ENCODE peak calls at places on chromosomes 5 and 9, in eight cellular contexts. One of them, this sample, is unnamed.

GRCh38 chr9:107929439-107929838 is 439.9 kb upstream of the KLF4 start:
- DNase-seq in right atrium auricular region: peak
- DNase-seq in AG08395: peak
- DNase-seq in epithelial cell of prostate: peak
- DNase-seq in Kasumi-1: peak
- DNase-seq in breast epithelium: peak
- DNase-seq in AG08396: no peak
- DNase-seq in non-pigmented ciliary epithelial cell: no peak
- DNase-seq in this sample: no peak

GRCh38 chr9:109745335-109746283 is 34.4 kb upstream of the PALM2AKAP2 start:
- DNase-seq in breast epithelium: peak
- DNase-seq in right atrium auricular region: peak
- DNase-seq in AG08395: peak
- DNase-seq in AG08396: peak
- DNase-seq in non-pigmented ciliary epithelial cell: no peak
- DNase-seq in Kasumi-1: no peak
- DNase-seq in epithelial cell of prostate: no peak
- DNase-seq in this sample: peak

GRCh38 chr5:126044111-126044668 is 379.0 kb upstream of the GRAMD2B start:
- DNase-seq in epithelial cell of prostate: peak
- DNase-seq in AG08395: no peak
- DNase-seq in AG08396: peak
- DNase-seq in Kasumi-1: no peak
- DNase-seq in breast epithelium: no peak
- DNase-seq in non-pigmented ciliary epithelial cell: peak
- DNase-seq in right atrium auricular region: no peak
- DNase-seq in this sample: no peak

GRCh38 chr9:86413966-86414880 is 60.0 kb upstream of the TUT7 start:
- DNase-seq in epithelial cell of prostate: no peak
- DNase-seq in breast epithelium: no peak
- DNase-seq in AG08395: peak
- DNase-seq in Kasumi-1: peak
- DNase-seq in non-pigmented ciliary epithelial cell: no peak
- DNase-seq in AG08396: peak
- DNase-seq in right atrium auricular region: no peak
- DNase-seq in this sample: no peak

GRCh38 chr5:6858419-6858818 is 145.2 kb downstream of the TENT4A start:
- DNase-seq in AG08395: no peak
- DNase-seq in breast epithelium: no peak
- DNase-seq in AG08396: no peak
- DNase-seq in epithelial cell of prostate: no peak
- DNase-seq in right atrium auricular region: no peak
- DNase-seq in non-pigmented ciliary epithelial cell: no peak
- DNase-seq in Kasumi-1: no peak
- DNase-seq in this sample: no peak

GRCh38 chr9:84361645-84362044 is 21.1 kb upstream of the SLC28A3 start:
- DNase-seq in right atrium auricular region: no peak
- DNase-seq in non-pigmented ciliary epithelial cell: no peak
- DNase-seq in epithelial cell of prostate: no peak
- DNase-seq in Kasumi-1: no peak
- DNase-seq in AG08395: no peak
- DNase-seq in AG08396: no peak
- DNase-seq in breast epithelium: no peak
- DNase-seq in this sample: no peak

GRCh38 chr9:136626740-136627642 is 35.7 kb upstream of the EGFL7 start:
- DNase-seq in Kasumi-1: no peak
- DNase-seq in AG08396: no peak
- DNase-seq in AG08395: no peak
- DNase-seq in breast epithelium: no peak
- DNase-seq in epithelial cell of prostate: no peak
- DNase-seq in right atrium auricular region: no peak
- DNase-seq in non-pigmented ciliary epithelial cell: no peak
- DNase-seq in this sample: no peak

GRCh38 chr9:134689320-134690181 is 47.9 kb downstream of the COL5A1 start:
- DNase-seq in AG08395: peak
- DNase-seq in AG08396: peak
- DNase-seq in Kasumi-1: no peak
- DNase-seq in epithelial cell of prostate: no peak
- DNase-seq in breast epithelium: peak
- DNase-seq in non-pigmented ciliary epithelial cell: no peak
- DNase-seq in right atrium auricular region: peak
- DNase-seq in this sample: no peak

GRCh38 chr9:86303316-86303975 is 21.1 kb upstream of the ISCA1 start:
- DNase-seq in AG08395: no peak
- DNase-seq in AG08396: no peak
- DNase-seq in Kasumi-1: no peak
- DNase-seq in breast epithelium: no peak
- DNase-seq in epithelial cell of prostate: peak
- DNase-seq in right atrium auricular region: no peak
- DNase-seq in non-pigmented ciliary epithelial cell: no peak
- DNase-seq in this sample: no peak

GRCh38 chr5:150322202-150322601 is 19.5 kb upstream of the ARSI start:
- DNase-seq in AG08396: no peak
- DNase-seq in breast epithelium: no peak
- DNase-seq in epithelial cell of prostate: peak
- DNase-seq in Kasumi-1: no peak
- DNase-seq in right atrium auricular region: no peak
- DNase-seq in AG08395: no peak
- DNase-seq in non-pigmented ciliary epithelial cell: no peak
- DNase-seq in this sample: no peak

GRCh38 chr5:63564789-63565188 is 397.5 kb downstream of the HTR1A start:
- DNase-seq in AG08395: no peak
- DNase-seq in breast epithelium: no peak
- DNase-seq in right atrium auricular region: no peak
- DNase-seq in epithelial cell of prostate: no peak
- DNase-seq in AG08396: no peak
- DNase-seq in non-pigmented ciliary epithelial cell: no peak
- DNase-seq in Kasumi-1: no peak
- DNase-seq in this sample: no peak

GRCh38 chr5:143138839-143139238 is 264.6 kb downstream of the NR3C1 start:
- DNase-seq in Kasumi-1: no peak
- DNase-seq in AG08396: no peak
- DNase-seq in non-pigmented ciliary epithelial cell: no peak
- DNase-seq in right atrium auricular region: no peak
- DNase-seq in AG08395: no peak
- DNase-seq in breast epithelium: no peak
- DNase-seq in epithelial cell of prostate: no peak
- DNase-seq in this sample: no peak

GRCh38 chr5:98414938-98415337 is 358.5 kb upstream of the RGMB start:
- DNase-seq in AG08395: peak
- DNase-seq in non-pigmented ciliary epithelial cell: peak
- DNase-seq in Kasumi-1: no peak
- DNase-seq in right atrium auricular region: no peak
- DNase-seq in epithelial cell of prostate: peak
- DNase-seq in breast epithelium: no peak
- DNase-seq in AG08396: peak
- DNase-seq in this sample: peak

GRCh38 chr9:35914307-35914807 is 5.1 kb downstream of the SPAAR start:
- DNase-seq in AG08395: peak
- DNase-seq in Kasumi-1: no peak
- DNase-seq in non-pigmented ciliary epithelial cell: no peak
- DNase-seq in AG08396: peak
- DNase-seq in right atrium auricular region: peak
- DNase-seq in epithelial cell of prostate: no peak
- DNase-seq in breast epithelium: peak
- DNase-seq in this sample: no peak

GRCh38 chr9:85202596-85202995 is 533.1 kb downstream of the NTRK2 start:
- DNase-seq in Kasumi-1: no peak
- DNase-seq in epithelial cell of prostate: no peak
- DNase-seq in AG08395: no peak
- DNase-seq in right atrium auricular region: no peak
- DNase-seq in breast epithelium: no peak
- DNase-seq in AG08396: no peak
- DNase-seq in non-pigmented ciliary epithelial cell: no peak
- DNase-seq in this sample: no peak

GRCh38 chr5:132184588-132184987 is 43.1 kb downstream of the P4HA2 start:
- DNase-seq in AG08396: no peak
- DNase-seq in Kasumi-1: no peak
- DNase-seq in breast epithelium: no peak
- DNase-seq in epithelial cell of prostate: no peak
- DNase-seq in right atrium auricular region: no peak
- DNase-seq in AG08395: no peak
- DNase-seq in non-pigmented ciliary epithelial cell: no peak
- DNase-seq in this sample: no peak

GRCh38 chr9:68740561-68740960 is 35.5 kb downstream of the PIP5K1B start:
- DNase-seq in right atrium auricular region: no peak
- DNase-seq in AG08395: no peak
- DNase-seq in non-pigmented ciliary epithelial cell: no peak
- DNase-seq in epithelial cell of prostate: peak
- DNase-seq in Kasumi-1: no peak
- DNase-seq in breast epithelium: no peak
- DNase-seq in AG08396: no peak
- DNase-seq in this sample: no peak

GRCh38 chr9:36895744-36896260 is 138.3 kb downstream of the PAX5 start:
- DNase-seq in epithelial cell of prostate: no peak
- DNase-seq in AG08396: no peak
- DNase-seq in non-pigmented ciliary epithelial cell: no peak
- DNase-seq in Kasumi-1: no peak
- DNase-seq in right atrium auricular region: no peak
- DNase-seq in AG08395: no peak
- DNase-seq in breast epithelium: no peak
- DNase-seq in this sample: no peak

GRCh38 chr5:122063836-122064235 is 14.2 kb downstream of the LOX start:
- DNase-seq in breast epithelium: no peak
- DNase-seq in AG08396: no peak
- DNase-seq in Kasumi-1: no peak
- DNase-seq in AG08395: no peak
- DNase-seq in right atrium auricular region: no peak
- DNase-seq in non-pigmented ciliary epithelial cell: no peak
- DNase-seq in epithelial cell of prostate: no peak
- DNase-seq in this sample: no peak

GRCh38 chr9:2411459-2412215 is 209.9 kb upstream of the VLDLR start:
- DNase-seq in breast epithelium: no peak
- DNase-seq in Kasumi-1: no peak
- DNase-seq in epithelial cell of prostate: no peak
- DNase-seq in right atrium auricular region: no peak
- DNase-seq in non-pigmented ciliary epithelial cell: peak
- DNase-seq in AG08396: no peak
- DNase-seq in AG08395: peak
- DNase-seq in this sample: peak

GRCh38 chr9:70635790-70636189 is 221.3 kb upstream of the KLF9 start:
- DNase-seq in right atrium auricular region: no peak
- DNase-seq in Kasumi-1: no peak
- DNase-seq in non-pigmented ciliary epithelial cell: no peak
- DNase-seq in breast epithelium: no peak
- DNase-seq in AG08396: no peak
- DNase-seq in AG08395: no peak
- DNase-seq in epithelial cell of prostate: no peak
- DNase-seq in this sample: no peak

GRCh38 chr9:34047864-34048729 is 590 bp downstream of the UBAP2 start:
- DNase-seq in Kasumi-1: peak
- DNase-seq in epithelial cell of prostate: no peak
- DNase-seq in right atrium auricular region: peak
- DNase-seq in AG08395: peak
- DNase-seq in AG08396: peak
- DNase-seq in non-pigmented ciliary epithelial cell: no peak
- DNase-seq in breast epithelium: peak
- DNase-seq in this sample: no peak

GRCh38 chr9:93648181-93648580 is 71.8 kb downstream of the PHF2 start:
- DNase-seq in non-pigmented ciliary epithelial cell: no peak
- DNase-seq in AG08396: no peak
- DNase-seq in Kasumi-1: no peak
- DNase-seq in AG08395: no peak
- DNase-seq in right atrium auricular region: peak
- DNase-seq in epithelial cell of prostate: no peak
- DNase-seq in breast epithelium: no peak
- DNase-seq in this sample: no peak

GRCh38 chr5:66864240-66864884 is 268.2 kb downstream of the MAST4 start:
- DNase-seq in AG08396: no peak
- DNase-seq in breast epithelium: no peak
- DNase-seq in non-pigmented ciliary epithelial cell: peak
- DNase-seq in epithelial cell of prostate: no peak
- DNase-seq in Kasumi-1: peak
- DNase-seq in AG08395: no peak
- DNase-seq in right atrium auricular region: no peak
- DNase-seq in this sample: peak

GRCh38 chr5:72101828-72102227 is 5.4 kb upstream of the MAP1B start:
- DNase-seq in non-pigmented ciliary epithelial cell: no peak
- DNase-seq in AG08395: peak
- DNase-seq in right atrium auricular region: no peak
- DNase-seq in AG08396: peak
- DNase-seq in Kasumi-1: no peak
- DNase-seq in epithelial cell of prostate: no peak
- DNase-seq in breast epithelium: no peak
- DNase-seq in this sample: no peak

GRCh38 chr5:150473673-150474358 is 24.3 kb upstream of the RPS14 start:
- DNase-seq in right atrium auricular region: no peak
- DNase-seq in Kasumi-1: no peak
- DNase-seq in AG08395: peak
- DNase-seq in epithelial cell of prostate: peak
- DNase-seq in breast epithelium: peak
- DNase-seq in non-pigmented ciliary epithelial cell: peak
- DNase-seq in AG08396: peak
- DNase-seq in this sample: no peak

This sample was measured in GM04504.